ENCODE peak calls at places on chromosomes 6 and 20, in nine cellular contexts. O is left cardiac atrium, A is EL, F is NCI-H345, I is MCF 10A, X is astrocyte of the cerebellum, G is ovary, P is psoas muscle, C is GM23338. U is an unnamed sample.

GRCh38 chr6:20700375-20700774 is 166.1 kb downstream of the CDKAL1 start:
- DNase-seq in O (no peak), A (no peak), F (peak; percentile 39), I (no peak), X (no peak), G (no peak), P (no peak), C (no peak), U (no peak)

GRCh38 chr6:18985958-18986357 is 598.8 kb downstream of the RNF144B start:
- DNase-seq in O (no peak), A (no peak), F (no peak), I (no peak), X (no peak), G (no peak), P (no peak), C (no peak), U (no peak)

GRCh38 chr6:135935951-135936601 is 84.6 kb downstream of the PDE7B start:
- DNase-seq in O (peak; percentile 33), A (peak; percentile 85), F (no peak), I (peak; percentile 27), X (no peak), G (no peak), P (no peak), C (no peak), U (no peak)

GRCh38 chr20:47905628-47906487 is 120.6 kb upstream of the SULF2 start:
- DNase-seq in O (no peak), A (no peak), F (no peak), I (no peak), X (no peak), G (no peak), P (no peak), C (no peak), U (no peak)

GRCh38 chr6:116180375-116180774 is 54.4 kb upstream of the COL10A1 start:
- DNase-seq in O (no peak), A (no peak), F (no peak), I (no peak), X (no peak), G (no peak), P (no peak), C (no peak), U (no peak)

GRCh38 chr20:44362466-44362940 is 7.0 kb downstream of the HNF4A start:
- DNase-seq in O (no peak), A (no peak), F (no peak), I (no peak), X (no peak), G (no peak), P (no peak), C (no peak), U (no peak)

GRCh38 chr6:39688494-39688893 is 36.7 kb downstream of the KIF6 start:
- DNase-seq in O (no peak), A (peak; percentile 10), F (no peak), I (peak; percentile 92), X (peak; percentile 91), G (no peak), P (no peak), C (no peak), U (peak; percentile 28)

GRCh38 chr6:76702187-76702586 is 629.7 kb upstream of the IMPG1 start:
- DNase-seq in O (no peak), A (peak; percentile 9), F (no peak), I (no peak), X (no peak), G (no peak), P (no peak), C (no peak), U (no peak)

GRCh38 chr6:149033454-149034241 is 283.9 kb upstream of the TAB2 start:
- DNase-seq in O (no peak), A (no peak), F (no peak), I (no peak), X (no peak), G (no peak), P (no peak), C (no peak), U (no peak)

GRCh38 chr20:14295238-14295637 is 42.2 kb downstream of the FLRT3 start:
- DNase-seq in O (no peak), A (no peak), F (no peak), I (no peak), X (no peak), G (no peak), P (no peak), C (peak; percentile 13), U (no peak)

GRCh38 chr6:136784271-136784664 is 8.0 kb downstream of the MAP3K5 start:
- DNase-seq in O (no peak), A (no peak), F (no peak), I (no peak), X (no peak), G (no peak), P (no peak), C (no peak), U (no peak)

GRCh38 chr6:135673671-135674309 is 176.2 kb upstream of the AHI1 start:
- DNase-seq in O (no peak), A (peak; percentile 56), F (no peak), I (no peak), X (no peak), G (no peak), P (peak; percentile 9), C (no peak), U (no peak)

GRCh38 chr6:3341467-3341866 is 82.7 kb downstream of the PSMG4 start:
- DNase-seq in O (no peak), A (no peak), F (no peak), I (peak; percentile 35), X (peak; percentile 93), G (no peak), P (peak; percentile 73), C (peak; percentile 54), U (peak; percentile 53)

GRCh38 chr6:14727494-14728395 is 518.1 kb upstream of the JARID2 start:
- DNase-seq in O (no peak), A (no peak), F (no peak), I (no peak), X (no peak), G (no peak), P (no peak), C (no peak), U (no peak)

GRCh38 chr20:51021067-51022025 is 1.6 kb downstream of the KCNG1 start:
- DNase-seq in O (no peak), A (peak; percentile 49), F (no peak), I (no peak), X (no peak), G (no peak), P (no peak), C (peak; percentile 53), U (no peak)

GRCh38 chr6:169167581-169168301 is 85.9 kb downstream of the THBS2 start:
- DNase-seq in O (peak; percentile 90), A (peak; percentile 99), F (no peak), I (peak; percentile 56), X (peak; percentile 18), G (peak; percentile 59), P (no peak), C (no peak), U (no peak)

GRCh38 chr6:116564921-116565872 is 6.1 kb upstream of the RWDD1 start:
- DNase-seq in O (peak; percentile 46), A (peak; percentile 41), F (no peak), I (no peak), X (no peak), G (peak; percentile 47), P (peak; percentile 61), C (peak; percentile 25), U (no peak)

GRCh38 chr6:116217069-116217468 is 36.8 kb downstream of the TSPYL4 start:
- DNase-seq in O (no peak), A (peak; percentile 53), F (no peak), I (peak; percentile 62), X (peak; percentile 23), G (no peak), P (no peak), C (peak; percentile 47), U (no peak)

GRCh38 chr6:74971631-74972030 is 234.2 kb downstream of the COL12A1 start:
- DNase-seq in O (no peak), A (peak; percentile 56), F (no peak), I (no peak), X (no peak), G (no peak), P (no peak), C (no peak), U (no peak)

GRCh38 chr6:14665827-14666724 is 548.5 kb downstream of the CD83 start:
- DNase-seq in O (peak; percentile 33), A (peak; percentile 99), F (no peak), I (peak; percentile 95), X (peak; percentile 48), G (no peak), P (no peak), C (no peak), U (peak; percentile 56)

GRCh38 chr6:34566830-34567546 is 10.9 kb upstream of the SPDEF start:
- DNase-seq in O (no peak), A (no peak), F (no peak), I (no peak), X (no peak), G (no peak), P (no peak), C (no peak), U (no peak)

GRCh38 chr6:209432-210103 is 82.7 kb upstream of the DUSP22 start:
- DNase-seq in O (no peak), A (no peak), F (no peak), I (no peak), X (no peak), G (no peak), P (no peak), C (no peak), U (no peak)

U was measured in smooth muscle cell of the brain vasculature.